ENCODE peak calls at places on chromosome X, in ten cellular contexts. T is epithelial cell of esophagus; W is foreskin keratinocyte; P is MCF 10A; A is testis; I is RPMI8226; X is HTR-8/SVneo; C is adipocyte; H is activated naive CD4-positive, alpha-beta T cell; M is HFF-Myc. F is an unnamed sample.

GRCh38 chrX:110665636-110666035 is 130.0 kb downstream of the CHRDL1 start:
- DNase-seq in X (no peak), P (peak), M (peak), I (peak), C (peak), H (no peak), W (no peak), T (peak), A (peak), F (no peak)

GRCh38 chrX:155682834-155683233 is 70.1 kb upstream of the TMLHE start:
- DNase-seq in W (no peak), H (no peak), I (no peak), T (no peak), P (no peak), M (no peak), X (no peak), C (no peak), A (no peak), F (no peak)

GRCh38 chrX:100980608-100981497 is 11.3 kb downstream of the ARL13A start:
- DNase-seq in A (no peak), W (no peak), I (no peak), P (peak), M (no peak), C (peak), T (peak), X (no peak), H (no peak), F (no peak)

GRCh38 chrX:136204571-136204970 is 46.6 kb downstream of the MAP7D3 start:
- DNase-seq in C (peak), X (no peak), A (no peak), T (peak), W (no peak), P (peak), M (no peak), I (no peak), H (no peak), F (no peak)

GRCh38 chrX:70172964-70173363 is 4.3 kb upstream of the DGAT2L6 start:
- DNase-seq in X (no peak), A (no peak), T (no peak), M (no peak), P (no peak), W (no peak), C (no peak), H (no peak), I (no peak), F (no peak)

GRCh38 chrX:130418740-130419139 is 17.0 kb downstream of the RBMX2 start:
- DNase-seq in P (no peak), X (no peak), H (no peak), M (no peak), I (no peak), C (no peak), W (no peak), T (no peak), A (no peak), F (no peak)

GRCh38 chrX:15816886-15817285 is 26.6 kb downstream of the ZRSR2 start:
- DNase-seq in P (no peak), A (no peak), C (no peak), W (no peak), T (no peak), H (no peak), X (no peak), M (no peak), I (no peak), F (no peak)

GRCh38 chrX:135436966-135437866 is 15.5 kb downstream of the SMIM10L2A start:
- DNase-seq in T (no peak), X (no peak), H (no peak), P (no peak), A (no peak), I (no peak), M (no peak), W (no peak), C (no peak), F (no peak)

GRCh38 chrX:47798861-47799260 is 37.8 kb upstream of the ZNF81 start:
- DNase-seq in C (no peak), A (no peak), P (no peak), I (no peak), X (no peak), W (peak), M (no peak), T (peak), H (no peak), F (no peak)

GRCh38 chrX:50098749-50099148 is 102.1 kb downstream of the AKAP4 start:
- DNase-seq in W (no peak), I (no peak), H (no peak), C (no peak), A (no peak), X (no peak), P (no peak), T (no peak), M (no peak), F (no peak)

F was measured in NCI-H510A.